ENCODE peak calls at places on chromosomes 16 and 17, in five cellular contexts. One of them, this sample, is unnamed.

GRCh38 chr16:67796099-67796718 is 10.2 kb downstream of the RANBP10 start:
- DNase-seq in HepG2: no peak
- DNase-seq in H1: no peak
- DNase-seq in GM12878: no peak
- DNase-seq in K562: no peak
- DNase-seq in this sample: no peak

GRCh38 chr17:51275381-51275780 is 15.0 kb downstream of the UTP18 start:
- DNase-seq in GM12878: no peak
- DNase-seq in K562: no peak
- DNase-seq in HepG2: no peak
- DNase-seq in H1: no peak
- DNase-seq in this sample: no peak

GRCh38 chr17:28467456-28468025 is 5.9 kb upstream of the SLC13A2 start:
- DNase-seq in H1: no peak
- DNase-seq in GM12878: no peak
- DNase-seq in HepG2: no peak
- DNase-seq in K562: no peak
- DNase-seq in this sample: no peak

GRCh38 chr17:7436556-7437368 is 1.5 kb downstream of the TMEM102 start:
- DNase-seq in GM12878: no peak
- DNase-seq in HepG2: peak; percentile 30
- DNase-seq in K562: no peak
- DNase-seq in H1: peak; percentile 87
- DNase-seq in this sample: peak; percentile 79

GRCh38 chr17:1478418-1478817 is 14.1 kb downstream of the MYO1C start:
- DNase-seq in H1: no peak
- DNase-seq in K562: no peak
- DNase-seq in HepG2: no peak
- DNase-seq in GM12878: no peak
- DNase-seq in this sample: no peak

GRCh38 chr16:83689385-83689831 is 118.4 kb upstream of the HSBP1 start:
- DNase-seq in GM12878: peak; percentile 17
- DNase-seq in H1: no peak
- DNase-seq in HepG2: no peak
- DNase-seq in K562: no peak
- DNase-seq in this sample: no peak

GRCh38 chr16:57700801-57701551 is 6.4 kb downstream of the DRC7 start:
- DNase-seq in K562: no peak
- DNase-seq in H1: no peak
- DNase-seq in GM12878: no peak
- DNase-seq in HepG2: peak; percentile 81
- DNase-seq in this sample: no peak

GRCh38 chr16:8908779-8909468 is 26.8 kb downstream of the LITAFD start:
- DNase-seq in GM12878: no peak
- DNase-seq in HepG2: no peak
- DNase-seq in H1: no peak
- DNase-seq in K562: no peak
- DNase-seq in this sample: no peak

GRCh38 chr17:15346196-15346595 is 4.8 kb upstream of the TEKT3 start:
- DNase-seq in K562: no peak
- DNase-seq in H1: no peak
- DNase-seq in HepG2: no peak
- DNase-seq in GM12878: no peak
- DNase-seq in this sample: no peak

GRCh38 chr16:27408602-27409031 is 6.6 kb downstream of the IL21R start:
- DNase-seq in H1: no peak
- DNase-seq in GM12878: peak; percentile 79
- DNase-seq in HepG2: no peak
- DNase-seq in K562: no peak
- DNase-seq in this sample: no peak

GRCh38 chr17:38867179-38867994 is 2.5 kb upstream of the LASP1 start:
- DNase-seq in K562: peak; percentile 58
- DNase-seq in GM12878: peak; percentile 73
- DNase-seq in H1: peak; percentile 86
- DNase-seq in HepG2: peak; percentile 77
- DNase-seq in this sample: no peak

GRCh38 chr17:78057113-78057740 is 71.3 kb downstream of the TMC6 start:
- DNase-seq in HepG2: no peak
- DNase-seq in H1: no peak
- DNase-seq in K562: no peak
- DNase-seq in GM12878: no peak
- DNase-seq in this sample: no peak

GRCh38 chr17:55312852-55313251 is 48.1 kb downstream of the HLF start:
- DNase-seq in HepG2: no peak
- DNase-seq in H1: no peak
- DNase-seq in GM12878: no peak
- DNase-seq in K562: no peak
- DNase-seq in this sample: no peak

GRCh38 chr17:63439682-63440081 is 6.4 kb downstream of the CYB561 start:
- DNase-seq in H1: no peak
- DNase-seq in HepG2: no peak
- DNase-seq in K562: no peak
- DNase-seq in GM12878: no peak
- DNase-seq in this sample: no peak

GRCh38 chr16:69761983-69762842 is at the start of gene WWP2:
- DNase-seq in K562: peak; percentile 87
- DNase-seq in GM12878: peak; percentile 34
- DNase-seq in HepG2: peak; percentile 77
- DNase-seq in H1: peak; percentile 79
- DNase-seq in this sample: peak; percentile 49

GRCh38 chr17:60599220-60599619 is 773 bp upstream of the PPM1D start:
- DNase-seq in K562: no peak
- DNase-seq in HepG2: no peak
- DNase-seq in H1: no peak
- DNase-seq in GM12878: no peak
- DNase-seq in this sample: peak; percentile 6

GRCh38 chr16:57032931-57033330 is 43.6 kb downstream of the NLRC5 start:
- DNase-seq in K562: no peak
- DNase-seq in GM12878: no peak
- DNase-seq in H1: no peak
- DNase-seq in HepG2: no peak
- DNase-seq in this sample: no peak

DNA sequence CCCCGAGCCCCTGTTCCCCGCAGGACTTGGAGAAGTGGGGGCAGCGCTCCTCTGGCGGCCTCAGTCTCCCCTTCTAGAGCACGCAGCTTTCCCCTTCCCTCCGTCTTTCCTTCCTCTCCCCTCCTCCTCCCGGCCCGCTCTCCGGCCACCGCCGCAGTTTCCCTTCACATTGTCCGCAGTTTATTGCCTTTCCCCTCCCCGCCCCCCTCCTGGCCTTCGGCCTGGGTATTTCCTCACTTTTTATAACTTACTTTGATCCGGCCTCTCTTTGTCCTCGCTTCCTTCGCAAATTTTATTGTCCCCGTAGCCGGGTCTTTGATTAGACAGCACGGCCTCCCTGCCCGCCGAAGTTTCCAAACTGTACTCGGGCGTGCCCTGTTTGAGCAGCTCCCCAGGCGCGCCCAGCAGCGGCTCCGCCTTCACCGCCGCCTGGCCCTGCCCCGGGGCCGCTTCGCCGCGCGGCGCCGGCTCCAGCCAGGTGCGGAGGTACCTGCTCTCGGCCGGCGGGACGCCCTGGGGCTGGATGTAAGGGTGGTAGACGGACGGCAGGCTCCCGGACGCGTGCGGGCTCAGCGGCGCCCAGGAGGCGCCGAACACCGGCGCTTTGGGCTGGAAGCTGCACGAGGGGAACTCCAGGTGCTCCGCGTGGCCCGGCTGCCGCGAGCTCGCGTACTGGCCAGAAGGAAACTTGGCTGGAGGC is 506 bp downstream of the HOXB9 start:
- DNase-seq in GM12878: no peak
- DNase-seq in H1: peak; percentile 77
- DNase-seq in HepG2: no peak
- DNase-seq in K562: peak; percentile 62
- DNase-seq in this sample: no peak
- TF ChIP-seq EZH2 in GM12878: peak; percentile 23
- TF ChIP-seq EZH2 in H1: peak; percentile 69
- TF ChIP-seq EZH2 in HepG2: peak; percentile 79
- TF ChIP-seq EZH2 in K562: no peak
- TF ChIP-seq EZH2 in this sample: no peak

DNA sequence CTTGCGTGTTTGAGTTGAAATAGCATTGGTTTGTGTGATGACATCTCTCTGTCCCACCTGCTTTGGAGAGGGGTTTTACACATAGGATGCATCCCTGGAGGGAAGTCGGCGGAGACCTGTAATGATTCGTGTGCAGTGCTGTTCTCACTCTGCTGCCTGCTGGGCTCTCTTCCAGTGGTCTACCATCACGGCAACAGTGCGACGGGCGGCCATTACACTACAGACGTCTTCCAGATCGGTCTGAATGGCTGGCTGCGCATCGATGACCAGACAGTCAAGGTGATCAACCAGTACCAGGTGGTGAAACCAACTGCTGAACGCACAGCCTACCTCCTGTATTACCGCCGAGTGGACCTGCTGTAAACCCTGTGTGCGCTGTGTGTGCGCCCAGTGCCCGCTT is 41.1 kb upstream of the CRISPLD2 start:
- DNase-seq in HepG2: no peak
- DNase-seq in H1: no peak
- DNase-seq in K562: no peak
- DNase-seq in GM12878: no peak
- DNase-seq in this sample: no peak
- TF ChIP-seq RAD21 in HepG2: no peak
- TF ChIP-seq RAD21 in H1: no peak
- TF ChIP-seq RAD21 in K562: no peak
- TF ChIP-seq RAD21 in GM12878: no peak
- TF ChIP-seq RAD21 in this sample: no peak

DNA sequence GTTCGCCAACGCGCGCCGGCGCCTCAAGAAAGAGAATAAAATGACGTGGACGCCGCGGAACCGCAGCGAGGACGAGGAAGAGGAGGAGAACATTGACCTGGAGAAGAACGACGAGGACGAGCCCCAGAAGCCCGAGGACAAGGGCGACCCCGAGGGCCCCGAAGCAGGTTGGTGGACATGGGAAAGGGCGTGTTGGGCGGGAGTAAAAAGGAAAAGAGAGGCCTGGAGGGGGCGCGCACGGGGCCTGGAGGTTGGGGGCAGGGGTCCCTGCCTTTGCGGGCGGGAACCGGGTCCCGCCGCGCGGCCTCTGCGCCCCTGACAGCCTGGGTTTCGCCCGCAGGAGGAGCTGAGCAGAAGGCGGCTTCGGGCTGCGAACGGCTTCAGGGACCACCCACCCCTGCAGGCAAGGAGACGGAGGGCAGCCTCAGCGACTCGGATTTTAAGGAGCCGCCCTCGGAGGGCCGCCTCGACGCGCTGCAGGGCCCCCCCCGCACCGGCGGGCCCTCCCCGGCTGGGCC is 2.1 kb downstream of the IRX5 start:
- DNase-seq in H1: peak; percentile 73
- DNase-seq in HepG2: no peak
- DNase-seq in GM12878: no peak
- DNase-seq in K562: no peak
- DNase-seq in this sample: no peak
- TF ChIP-seq EZH2 in H1: peak; percentile 80
- TF ChIP-seq EZH2 in HepG2: no peak
- TF ChIP-seq EZH2 in GM12878: no peak
- TF ChIP-seq EZH2 in K562: no peak
- TF ChIP-seq EZH2 in this sample: no peak

GRCh38 chr17:59356543-59357218 is 25.2 kb downstream of the YPEL2 start:
- DNase-seq in H1: no peak
- DNase-seq in GM12878: no peak
- DNase-seq in K562: no peak
- DNase-seq in HepG2: no peak
- DNase-seq in this sample: no peak

GRCh38 chr17:59357929-59358328 is 26.5 kb downstream of the YPEL2 start:
- DNase-seq in GM12878: no peak
- DNase-seq in HepG2: no peak
- DNase-seq in H1: no peak
- DNase-seq in K562: no peak
- DNase-seq in this sample: no peak

GRCh38 chr17:59355695-59356323 is 24.4 kb downstream of the YPEL2 start:
- DNase-seq in K562: no peak
- DNase-seq in H1: no peak
- DNase-seq in GM12878: no peak
- DNase-seq in HepG2: no peak
- DNase-seq in this sample: no peak

GRCh38 chr17:59355030-59355694 is 23.7 kb downstream of the YPEL2 start:
- DNase-seq in K562: no peak
- DNase-seq in GM12878: no peak
- DNase-seq in HepG2: no peak
- DNase-seq in H1: no peak
- DNase-seq in this sample: peak; percentile 31

GRCh38 chr17:59357219-59357699 is 25.8 kb downstream of the YPEL2 start:
- DNase-seq in K562: no peak
- DNase-seq in HepG2: no peak
- DNase-seq in H1: no peak
- DNase-seq in GM12878: no peak
- DNase-seq in this sample: no peak
- TF ChIP-seq RAD21 in K562: no peak
- TF ChIP-seq RAD21 in HepG2: no peak
- TF ChIP-seq RAD21 in H1: no peak
- TF ChIP-seq RAD21 in GM12878: no peak
- TF ChIP-seq RAD21 in this sample: no peak